ENCODE peak calls at places on chromosomes 2 and 18, in six cellular contexts. One of them, this sample, is unnamed. For H3K4me1, the result is how much of the 10 kb centered on the place peaks cover.

GRCh38 chr2:122543815-122544214 is 788.4 kb downstream of the TSN start:
- DNase-seq in GM12878: no peak
- DNase-seq in A549: no peak
- DNase-seq in uterus: no peak
- DNase-seq in left ventricle myocardium inferior: no peak
- DNase-seq in right lobe of liver: no peak
- DNase-seq in this sample: no peak

GRCh38 chr2:216426166-216426777 is 14.0 kb downstream of the SMARCAL1 start:
- DNase-seq in right lobe of liver: no peak
- DNase-seq in A549: no peak
- DNase-seq in uterus: no peak
- DNase-seq in left ventricle myocardium inferior: no peak
- DNase-seq in GM12878: no peak
- DNase-seq in this sample: no peak

GRCh38 chr2:158034198-158034831 is 67.4 kb upstream of the UPP2 start:
- DNase-seq in right lobe of liver: peak
- DNase-seq in GM12878: no peak
- DNase-seq in uterus: peak
- DNase-seq in left ventricle myocardium inferior: no peak
- DNase-seq in A549: peak
- DNase-seq in this sample: no peak

GRCh38 chr18:69484699-69485396 is 84.2 kb downstream of the DOK6 start:
- DNase-seq in A549: peak
- DNase-seq in left ventricle myocardium inferior: no peak
- DNase-seq in right lobe of liver: no peak
- DNase-seq in GM12878: no peak
- DNase-seq in uterus: no peak
- DNase-seq in this sample: no peak

GRCh38 chr2:224870341-224870740 is 154.2 kb upstream of the CCDC195 start:
- DNase-seq in right lobe of liver: no peak
- DNase-seq in uterus: no peak
- DNase-seq in A549: no peak
- DNase-seq in left ventricle myocardium inferior: no peak
- DNase-seq in GM12878: no peak
- DNase-seq in this sample: no peak

GRCh38 chr2:231315896-231316295 is 79.6 kb upstream of the B3GNT7 start:
- DNase-seq in left ventricle myocardium inferior: no peak
- DNase-seq in right lobe of liver: no peak
- DNase-seq in uterus: no peak
- DNase-seq in A549: no peak
- DNase-seq in GM12878: peak
- DNase-seq in this sample: no peak

GRCh38 chr2:195582188-195582587 is 74.8 kb upstream of the SLC39A10 start:
- DNase-seq in GM12878: no peak
- DNase-seq in right lobe of liver: no peak
- DNase-seq in left ventricle myocardium inferior: no peak
- DNase-seq in uterus: no peak
- DNase-seq in A549: no peak
- DNase-seq in this sample: no peak

GRCh38 chr2:170812716-170813585 is 3.7 kb upstream of the GAD1 start:
- DNase-seq in A549: peak
- DNase-seq in uterus: peak
- DNase-seq in GM12878: no peak
- DNase-seq in right lobe of liver: no peak
- DNase-seq in left ventricle myocardium inferior: no peak
- DNase-seq in this sample: no peak

GRCh38 chr2:54559593-54560145 is 103.5 kb downstream of the SPTBN1 start:
- DNase-seq in uterus: peak
- DNase-seq in A549: peak
- DNase-seq in left ventricle myocardium inferior: no peak
- DNase-seq in GM12878: no peak
- DNase-seq in right lobe of liver: no peak
- DNase-seq in this sample: peak

GRCh38 chr2:229043681-229044080 is 227.4 kb downstream of the PID1 start:
- DNase-seq in right lobe of liver: no peak
- DNase-seq in left ventricle myocardium inferior: no peak
- DNase-seq in A549: no peak
- DNase-seq in uterus: no peak
- DNase-seq in GM12878: no peak
- DNase-seq in this sample: no peak

GRCh38 chr2:143397886-143398614 is 268.8 kb downstream of the ARHGAP15 start:
- DNase-seq in uterus: no peak
- DNase-seq in A549: no peak
- DNase-seq in GM12878: peak
- DNase-seq in left ventricle myocardium inferior: no peak
- DNase-seq in right lobe of liver: no peak
- DNase-seq in this sample: no peak

GRCh38 chr2:200616193-200616592 is 30.4 kb downstream of the AOX1 start:
- DNase-seq in GM12878: no peak
- DNase-seq in left ventricle myocardium inferior: no peak
- DNase-seq in A549: no peak
- DNase-seq in uterus: no peak
- DNase-seq in right lobe of liver: peak
- DNase-seq in this sample: no peak

GRCh38 chr2:192029089-192029488 is 165.6 kb downstream of the TMEFF2 start:
- DNase-seq in GM12878: no peak
- DNase-seq in uterus: no peak
- DNase-seq in right lobe of liver: no peak
- DNase-seq in left ventricle myocardium inferior: no peak
- DNase-seq in A549: peak
- DNase-seq in this sample: no peak

GRCh38 chr2:52539026-52539964 is 1228.3 kb upstream of the CHAC2 start:
- DNase-seq in right lobe of liver: no peak
- DNase-seq in GM12878: no peak
- DNase-seq in left ventricle myocardium inferior: no peak
- DNase-seq in uterus: no peak
- DNase-seq in A549: no peak
- DNase-seq in this sample: no peak

GRCh38 chr2:188788621-188789020 is 185.6 kb upstream of the COL3A1 start:
- DNase-seq in right lobe of liver: no peak
- DNase-seq in uterus: peak
- DNase-seq in GM12878: no peak
- DNase-seq in left ventricle myocardium inferior: peak
- DNase-seq in A549: peak
- DNase-seq in this sample: peak

GRCh38 chr2:178211943-178212342 is 17.6 kb downstream of the OSBPL6 start:
- DNase-seq in A549: no peak
- DNase-seq in uterus: no peak
- DNase-seq in left ventricle myocardium inferior: no peak
- DNase-seq in right lobe of liver: no peak
- DNase-seq in GM12878: no peak
- DNase-seq in this sample: no peak

GRCh38 chr2:181715033-181715630 is 34.8 kb upstream of the NEUROD1 start:
- DNase-seq in A549: peak
- DNase-seq in left ventricle myocardium inferior: peak
- DNase-seq in uterus: peak
- DNase-seq in GM12878: peak
- DNase-seq in right lobe of liver: no peak
- DNase-seq in this sample: peak

GRCh38 chr2:154375625-154376020 is 322.9 kb upstream of the KCNJ3 start:
- DNase-seq in right lobe of liver: no peak
- DNase-seq in left ventricle myocardium inferior: no peak
- DNase-seq in GM12878: no peak
- DNase-seq in uterus: no peak
- DNase-seq in A549: peak
- DNase-seq in this sample: no peak

GRCh38 chr2:67259581-67260347 is 137.4 kb upstream of the ETAA1 start:
- DNase-seq in GM12878: no peak
- DNase-seq in left ventricle myocardium inferior: peak
- DNase-seq in A549: peak
- DNase-seq in uterus: peak
- DNase-seq in right lobe of liver: no peak
- DNase-seq in this sample: no peak

GRCh38 chr2:10931710-10932255 is 20.0 kb downstream of the KCNF1 start:
- DNase-seq in GM12878: no peak
- DNase-seq in left ventricle myocardium inferior: no peak
- DNase-seq in A549: no peak
- DNase-seq in right lobe of liver: no peak
- DNase-seq in uterus: no peak
- DNase-seq in this sample: no peak

GRCh38 chr2:54454922-54455583 is 1.1 kb upstream of the SPTBN1 start:
- DNase-seq in GM12878: no peak
- DNase-seq in left ventricle myocardium inferior: no peak
- DNase-seq in right lobe of liver: peak
- DNase-seq in uterus: peak
- DNase-seq in A549: no peak
- DNase-seq in this sample: peak

GRCh38 chr2:178397002-178397605 is 53.9 kb downstream of the PRKRA start:
- DNase-seq in uterus: no peak
- DNase-seq in left ventricle myocardium inferior: no peak
- DNase-seq in right lobe of liver: no peak
- DNase-seq in A549: peak
- DNase-seq in GM12878: no peak
- DNase-seq in this sample: no peak

GRCh38 chr2:9405636-9406035 is 17.7 kb downstream of the ITGB1BP1 start:
- DNase-seq in A549: no peak
- DNase-seq in left ventricle myocardium inferior: no peak
- DNase-seq in GM12878: no peak
- DNase-seq in uterus: peak
- DNase-seq in right lobe of liver: no peak
- DNase-seq in this sample: peak

GRCh38 chr2:231617059-231617926 is 24.6 kb downstream of the TEX44 start:
- DNase-seq in left ventricle myocardium inferior: no peak
- DNase-seq in uterus: no peak
- DNase-seq in GM12878: no peak
- DNase-seq in A549: no peak
- DNase-seq in right lobe of liver: no peak
- DNase-seq in this sample: no peak

GRCh38 chr2:230847883-230848388 is 16.8 kb upstream of the ITM2C start:
- DNase-seq in right lobe of liver: peak
- DNase-seq in GM12878: peak
- DNase-seq in A549: peak
- DNase-seq in uterus: peak
- DNase-seq in left ventricle myocardium inferior: peak
- DNase-seq in this sample: peak

GRCh38 chr2:19623488-19623887 is 265.1 kb upstream of the OSR1 start:
- DNase-seq in GM12878: no peak
- DNase-seq in uterus: no peak
- DNase-seq in right lobe of liver: no peak
- DNase-seq in left ventricle myocardium inferior: no peak
- DNase-seq in A549: peak
- DNase-seq in this sample: no peak
- H3K27ac ChIP-seq in GM12878: no peak
- H3K27ac ChIP-seq in uterus: no peak
- H3K27ac ChIP-seq in right lobe of liver: no peak
- H3K27ac ChIP-seq in left ventricle myocardium inferior: no peak
- H3K27ac ChIP-seq in A549: no peak
- H3K27ac ChIP-seq in this sample: no peak

DNA sequence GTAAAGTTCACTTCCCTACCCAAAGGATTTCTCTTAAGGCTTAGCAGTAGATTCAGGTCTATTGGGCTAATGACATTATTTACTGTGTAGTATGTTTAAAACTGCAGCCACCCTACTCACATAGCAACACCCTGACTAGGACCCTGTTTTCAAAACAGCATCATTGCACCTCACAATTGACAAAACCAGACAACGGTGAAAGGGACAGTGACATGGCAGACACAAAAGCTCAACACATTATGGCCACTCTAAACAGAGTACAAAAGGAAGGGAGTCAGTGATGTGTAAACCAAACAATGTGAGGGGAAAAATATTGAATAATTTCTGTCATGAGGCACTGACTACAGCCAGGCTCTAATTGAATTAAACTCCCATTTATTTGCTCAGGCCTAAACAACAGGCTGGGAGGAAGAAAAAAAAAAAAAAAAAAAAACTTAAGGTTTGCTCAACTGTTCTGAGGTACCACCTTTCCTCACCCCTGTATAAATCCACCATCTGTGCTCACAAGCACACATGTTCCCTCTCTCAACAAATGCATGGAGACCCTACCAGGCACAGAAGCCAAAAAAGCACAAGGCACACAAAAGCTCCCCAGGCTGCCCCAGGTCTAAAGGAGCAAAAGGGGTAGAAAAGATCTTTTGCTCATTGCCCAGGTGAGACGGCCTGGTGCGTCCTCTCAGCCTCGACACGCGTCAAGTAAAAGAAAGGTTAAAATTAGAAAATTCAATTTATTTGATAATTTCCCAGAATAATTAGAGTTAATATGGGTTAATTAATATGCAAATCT is 81.0 kb downstream of the ZEB2 start:
- DNase-seq in uterus: no peak
- DNase-seq in right lobe of liver: no peak
- DNase-seq in left ventricle myocardium inferior: no peak
- DNase-seq in A549: no peak
- DNase-seq in GM12878: no peak
- DNase-seq in this sample: no peak
- H3K4me3 ChIP-seq in uterus: no peak
- H3K4me3 ChIP-seq in right lobe of liver: no peak
- H3K4me3 ChIP-seq in left ventricle myocardium inferior: no peak
- H3K4me3 ChIP-seq in A549: no peak
- H3K4me3 ChIP-seq in GM12878: no peak
- H3K4me3 ChIP-seq in this sample: no peak

DNA sequence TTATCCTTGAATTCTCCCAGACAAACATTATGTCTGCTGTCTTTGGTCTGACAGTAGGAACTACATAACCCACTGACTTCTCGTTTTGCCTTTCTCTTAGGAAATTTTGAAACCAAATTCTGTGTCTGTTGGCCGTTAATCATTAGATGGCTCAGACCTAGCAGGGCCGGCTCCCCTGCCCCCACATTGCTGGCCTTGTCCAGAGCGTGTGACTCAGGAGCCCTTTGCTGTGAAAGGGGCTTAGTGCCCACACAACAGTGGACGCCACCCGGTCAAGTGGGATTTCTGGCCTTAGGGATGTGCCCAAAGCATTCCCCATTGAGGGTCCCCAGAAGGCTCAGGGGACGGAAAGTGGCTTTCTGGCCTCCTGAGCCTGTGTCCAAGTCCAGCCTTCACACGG is 137.5 kb downstream of the CTIF start:
- DNase-seq in GM12878: no peak
- DNase-seq in left ventricle myocardium inferior: no peak
- DNase-seq in A549: no peak
- DNase-seq in uterus: peak
- DNase-seq in right lobe of liver: no peak
- DNase-seq in this sample: no peak
- H3K4me1 ChIP-seq in GM12878: under half
- H3K4me1 ChIP-seq in left ventricle myocardium inferior: half or more
- H3K4me1 ChIP-seq in A549: under half
- H3K4me1 ChIP-seq in uterus: under half
- H3K4me1 ChIP-seq in right lobe of liver: under half
- H3K4me1 ChIP-seq in this sample: half or more

GRCh38 chr18:74626311-74626874 is 28.7 kb downstream of the ZNF407 start:
- DNase-seq in GM12878: no peak
- DNase-seq in right lobe of liver: no peak
- DNase-seq in left ventricle myocardium inferior: no peak
- DNase-seq in A549: no peak
- DNase-seq in uterus: no peak
- DNase-seq in this sample: no peak

GRCh38 chr18:74624491-74624890 is 26.8 kb downstream of the ZNF407 start:
- DNase-seq in right lobe of liver: no peak
- DNase-seq in uterus: no peak
- DNase-seq in GM12878: no peak
- DNase-seq in left ventricle myocardium inferior: no peak
- DNase-seq in A549: no peak
- DNase-seq in this sample: no peak

GRCh38 chr18:74622079-74622478 is 24.4 kb downstream of the ZNF407 start:
- DNase-seq in GM12878: no peak
- DNase-seq in uterus: no peak
- DNase-seq in A549: no peak
- DNase-seq in left ventricle myocardium inferior: no peak
- DNase-seq in right lobe of liver: no peak
- DNase-seq in this sample: no peak

GRCh38 chr18:74625157-74625556 is 27.5 kb downstream of the ZNF407 start:
- DNase-seq in GM12878: no peak
- DNase-seq in right lobe of liver: no peak
- DNase-seq in uterus: no peak
- DNase-seq in left ventricle myocardium inferior: no peak
- DNase-seq in A549: no peak
- DNase-seq in this sample: no peak

GRCh38 chr18:74623047-74623816 is 25.6 kb downstream of the ZNF407 start:
- DNase-seq in A549: no peak
- DNase-seq in GM12878: no peak
- DNase-seq in right lobe of liver: no peak
- DNase-seq in left ventricle myocardium inferior: no peak
- DNase-seq in uterus: no peak
- DNase-seq in this sample: no peak
- H3K27ac ChIP-seq in A549: no peak
- H3K27ac ChIP-seq in GM12878: no peak
- H3K27ac ChIP-seq in right lobe of liver: no peak
- H3K27ac ChIP-seq in left ventricle myocardium inferior: no peak
- H3K27ac ChIP-seq in uterus: no peak
- H3K27ac ChIP-seq in this sample: no peak